ENCODE peak calls at places on chromosomes 5 and 9, in eight cellular contexts. R is iris pigment epithelial cell; M is neural crest cell; G is activated T-helper 1 cell treated with anti-CD3 and anti-CD28 coated beads, Interleukin-12 subunit alpha, Interleukin-12 subunit beta, Interleukin-2, Interleukin-4 antibody, amounts not matched to agents 30 ng/mL and 10 ng/mL and 1 ng/mL, durations not matched to agents 14 hours and 24 hours and 36 hours; Z is GM10248; A is AG08396; B is GM12865; D is adipocyte. V is an unnamed sample.

GRCh38 chr5:98454407-98454806 is 319.1 kb upstream of the RGMB start:
- DNase-seq in A (no peak), D (peak; percentile 73), M (no peak), G (no peak), R (peak; percentile 79), Z (no peak), B (no peak), V (peak; percentile 82)

GRCh38 chr9:11735391-11735790 is 957.8 kb upstream of the TYRP1 start:
- DNase-seq in B (no peak), D (no peak), G (no peak), A (no peak), R (peak; percentile 1), Z (no peak), M (no peak), V (peak; percentile 0)

GRCh38 chr9:133568186-133568585 is 33.7 kb downstream of the ADAMTSL2 start:
- DNase-seq in G (no peak), B (no peak), A (no peak), D (no peak), Z (no peak), R (no peak), M (no peak), V (no peak)

GRCh38 chr5:148384389-148384756 is 615 bp downstream of the FBXO38 start:
- DNase-seq in D (no peak), A (no peak), G (peak; percentile 9), B (peak; percentile 46), M (no peak), R (peak; percentile 19), Z (peak; percentile 16), V (peak; percentile 49)

GRCh38 chr5:90967851-90968250 is 409.3 kb downstream of the ADGRV1 start:
- DNase-seq in A (no peak), B (no peak), R (peak; percentile 44), D (no peak), Z (no peak), G (no peak), M (no peak), V (no peak)

GRCh38 chr5:124001216-124001615 is 489.2 kb downstream of the CSNK1G3 start:
- DNase-seq in R (no peak), G (no peak), M (no peak), B (no peak), A (no peak), D (no peak), Z (no peak), V (no peak)

GRCh38 chr9:3205421-3206095 is 320.2 kb downstream of the RFX3 start:
- DNase-seq in R (no peak), B (no peak), D (no peak), G (no peak), M (no peak), Z (no peak), A (no peak), V (peak; percentile 13)

GRCh38 chr9:75200892-75201470 is 112.7 kb downstream of the OSTF1 start:
- DNase-seq in D (peak; percentile 79), Z (peak; percentile 31), B (peak; percentile 54), A (peak; percentile 18), R (peak; percentile 48), M (peak; percentile 18), G (no peak), V (peak; percentile 49)

GRCh38 chr9:71592400-71592799 is 175.9 kb downstream of the CEMIP2 start:
- DNase-seq in D (no peak), R (peak; percentile 49), B (no peak), Z (no peak), M (no peak), A (no peak), G (no peak), V (peak; percentile 43)

GRCh38 chr5:93997562-93997961 is 256.2 kb upstream of the POU5F2 start:
- DNase-seq in M (no peak), A (no peak), D (no peak), G (no peak), Z (no peak), R (no peak), B (no peak), V (no peak)

GRCh38 chr5:31833005-31833404 is 194.1 kb downstream of the PDZD2 start:
- DNase-seq in D (no peak), G (no peak), Z (no peak), A (no peak), B (no peak), M (no peak), R (peak; percentile 29), V (no peak)

GRCh38 chr5:87136733-87137132 is 130.9 kb upstream of the RASA1 start:
- DNase-seq in M (no peak), R (no peak), Z (no peak), B (peak; percentile 24), A (no peak), D (no peak), G (no peak), V (no peak)

GRCh38 chr5:9157020-9157419 is 388.9 kb downstream of the SEMA5A start:
- DNase-seq in Z (no peak), D (no peak), A (no peak), B (no peak), M (no peak), R (no peak), G (no peak), V (no peak)

GRCh38 chr5:176742246-176743105 is 67.9 kb upstream of the UNC5A start:
- DNase-seq in Z (peak; percentile 14), M (no peak), R (no peak), B (no peak), D (no peak), A (peak; percentile 3), G (no peak), V (no peak)

GRCh38 chr5:13252701-13253100 is 691.8 kb downstream of the DNAH5 start:
- DNase-seq in D (no peak), B (no peak), R (no peak), A (no peak), M (no peak), Z (no peak), G (no peak), V (no peak)

GRCh38 chr5:76787237-76787636 is 31.6 kb upstream of the F2RL1 start:
- DNase-seq in R (peak; percentile 94), M (no peak), B (no peak), Z (no peak), A (no peak), D (peak; percentile 89), G (no peak), V (peak; percentile 36)

GRCh38 chr5:71632168-71632567 is 45.0 kb downstream of the MCCC2 start:
- DNase-seq in D (no peak), M (no peak), R (no peak), Z (no peak), G (no peak), B (no peak), A (no peak), V (no peak)

GRCh38 chr9:77092536-77092935 is 73.1 kb downstream of the FOXB2 start:
- DNase-seq in A (peak; percentile 7), Z (no peak), B (no peak), R (peak; percentile 7), G (no peak), M (no peak), D (peak; percentile 23), V (peak; percentile 28)

GRCh38 chr5:172773481-172774469 is 2.8 kb upstream of the DUSP1 start:
- DNase-seq in G (no peak), A (no peak), Z (no peak), M (no peak), D (peak; percentile 36), R (peak; percentile 65), B (peak; percentile 37), V (peak; percentile 65)

GRCh38 chr9:130601100-130601499 is 21.7 kb downstream of the FUBP3 start:
- DNase-seq in D (no peak), B (no peak), A (no peak), Z (no peak), G (no peak), R (no peak), M (no peak), V (no peak)

GRCh38 chr5:35269006-35269405 is 38.7 kb upstream of the PRLR start:
- DNase-seq in G (no peak), B (no peak), R (no peak), A (no peak), M (no peak), D (no peak), Z (no peak), V (no peak)

GRCh38 chr5:463952-464351 is 21.0 kb downstream of the EXOC3 start:
- DNase-seq in A (no peak), R (no peak), G (peak; percentile 61), M (no peak), B (peak; percentile 26), Z (no peak), D (no peak), V (no peak)

GRCh38 chr5:122586351-122586750 is 188.5 kb upstream of the SNX2 start:
- DNase-seq in B (no peak), D (peak; percentile 72), R (peak; percentile 72), A (peak; percentile 24), M (no peak), G (no peak), Z (no peak), V (peak; percentile 56)